ENCODE peak calls at places on chromosome 3, in six cellular contexts. A, Q, T, X, K and S are unnamed samples.

GRCh38 chr3:5115506-5116162 is 6.5 kb upstream of the ARL8B start:
- DNase-seq in A (no peak), Q (no peak), T (no peak), X (no peak), K (no peak), S (no peak)

GRCh38 chr3:186915808-186916796 is 14.2 kb upstream of the ST6GAL1 start:
- DNase-seq in A (no peak), Q (no peak), T (no peak), X (no peak), K (no peak), S (no peak)

GRCh38 chr3:192940129-192940528 is 22.5 kb upstream of the MB21D2 start:
- DNase-seq in A (no peak), Q (no peak), T (no peak), X (no peak), K (no peak), S (no peak)

GRCh38 chr3:34882764-34883163 is 756.6 kb upstream of the ARPP21 start:
- DNase-seq in A (no peak), Q (peak; percentile 3), T (no peak), X (no peak), K (no peak), S (no peak)

GRCh38 chr3:189195302-189195701 is 23.5 kb downstream of the TPRG1 start:
- DNase-seq in A (no peak), Q (no peak), T (no peak), X (no peak), K (no peak), S (no peak)

GRCh38 chr3:119690043-119690656 is 12.7 kb upstream of the CFAP91 start:
- DNase-seq in A (no peak), Q (peak; percentile 29), T (no peak), X (no peak), K (no peak), S (no peak)

GRCh38 chr3:175940881-175941280 is 1081.7 kb downstream of the NAALADL2 start:
- DNase-seq in A (no peak), Q (no peak), T (no peak), X (no peak), K (no peak), S (peak; percentile 9)

GRCh38 chr3:35194666-35195065 is 444.7 kb upstream of the ARPP21 start:
- DNase-seq in A (no peak), Q (no peak), T (no peak), X (no peak), K (no peak), S (no peak)

GRCh38 chr3:31106204-31106603 is 211.7 kb upstream of the GADL1 start:
- DNase-seq in A (no peak), Q (peak; percentile 63), T (no peak), X (no peak), K (no peak), S (no peak)
- TF ChIP-seq CTCF in A (no peak), Q (no peak), T (no peak), X (no peak), K (no peak), S (no peak)

GRCh38 chr3:31622636-31623288 is 90.0 kb downstream of the STT3B start:
- DNase-seq in A (no peak), Q (no peak), T (no peak), X (no peak), K (no peak), S (peak; percentile 20)
- TF ChIP-seq CTCF in A (no peak), Q (no peak), T (no peak), X (no peak), K (no peak), S (no peak)

DNA sequence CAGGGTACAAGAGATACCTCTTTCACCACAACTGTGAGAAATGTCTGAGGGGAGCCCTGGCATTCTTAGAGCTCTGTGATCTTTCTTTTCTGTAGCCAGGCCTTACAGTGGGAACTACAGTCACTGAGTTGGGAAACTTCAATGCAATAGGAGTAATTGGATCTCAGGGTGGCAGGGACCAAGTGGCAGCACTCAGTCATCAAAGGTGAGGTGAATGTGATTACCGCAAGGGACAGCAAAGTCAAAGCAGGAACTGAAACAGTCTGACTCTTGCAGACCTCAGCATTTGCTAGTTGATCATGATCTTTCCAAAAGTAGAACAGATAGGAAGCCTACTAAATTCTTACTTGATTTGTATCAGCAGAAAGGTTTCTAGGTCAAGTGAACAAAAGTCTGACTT is 7.3 kb upstream of the MCF2L2 start:
- DNase-seq in A (no peak), Q (no peak), T (no peak), X (no peak), K (no peak), S (peak; percentile 59)
- TF ChIP-seq CTCF in A (no peak), Q (no peak), T (no peak), X (no peak), K (no peak), S (no peak)

DNA sequence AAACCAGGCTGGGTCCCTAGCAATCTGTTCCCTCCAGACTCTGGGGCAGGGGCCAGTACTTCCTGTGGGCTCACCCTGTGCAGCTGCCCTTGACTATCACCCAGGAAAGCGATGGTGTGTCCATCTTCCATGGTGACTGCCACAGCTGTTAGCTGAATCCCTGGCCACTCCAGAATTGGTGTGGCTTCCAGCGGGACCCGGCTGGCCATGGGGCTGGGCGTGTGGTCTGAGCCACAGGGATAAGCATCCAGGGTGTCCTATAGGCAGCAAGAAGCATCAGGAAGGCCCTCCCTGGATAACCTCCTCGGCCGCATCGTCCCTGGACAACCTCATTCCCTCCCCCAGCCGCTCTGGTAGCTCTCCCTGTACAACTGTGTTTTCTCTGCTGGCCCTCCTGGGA is 7.2 kb downstream of the PLXNB1 start:
- DNase-seq in A (no peak), Q (no peak), T (no peak), X (no peak), K (no peak), S (no peak)
- TF ChIP-seq CTCF in A (no peak), Q (no peak), T (no peak), X (no peak), K (no peak), S (no peak)

GRCh38 chr3:90091557-90091956 is 984.1 kb downstream of the EPHA3 start:
- DNase-seq in A (no peak), Q (peak; percentile 12), T (no peak), X (no peak), K (no peak), S (no peak)
- TF ChIP-seq CTCF in A (no peak), Q (peak; percentile 49), T (peak; percentile 52), X (no peak), K (peak; percentile 74), S (peak; percentile 12)

DNA sequence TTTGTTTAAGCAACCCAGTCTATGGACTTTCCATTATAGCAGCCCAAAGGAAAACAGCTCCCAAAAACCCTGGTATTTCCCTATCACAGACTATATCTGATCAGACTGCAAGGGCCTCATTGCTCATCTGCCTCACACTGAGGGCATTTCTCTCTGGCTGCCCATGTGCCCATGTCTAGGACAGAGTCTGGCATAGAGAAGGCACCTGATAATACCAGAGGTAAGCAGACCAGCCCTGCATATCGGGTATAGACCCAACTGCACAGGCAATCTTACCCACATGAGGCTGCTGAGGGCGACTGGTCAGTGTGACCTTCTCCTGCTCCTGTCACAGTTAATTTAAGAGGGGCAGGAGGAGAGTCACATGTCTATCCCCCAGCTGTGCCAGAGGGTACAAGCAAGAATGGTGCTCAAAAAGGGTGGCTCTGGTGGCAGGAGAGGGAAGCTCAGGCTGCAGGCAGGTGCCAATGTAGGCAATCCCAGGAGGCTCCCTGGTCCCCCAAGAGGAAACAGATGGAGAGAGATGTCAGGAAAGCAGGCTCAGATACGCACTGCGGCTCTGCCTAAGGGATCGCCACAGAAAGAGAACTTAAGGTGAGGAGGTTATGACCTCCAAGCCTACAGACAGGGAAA is 3.1 kb downstream of the CSRNP1 start:
- DNase-seq in A (no peak), Q (no peak), T (no peak), X (no peak), K (no peak), S (no peak)
- TF ChIP-seq CTCF in A (peak; percentile 16), Q (no peak), T (no peak), X (peak; percentile 6), K (no peak), S (no peak)